ENCODE peak calls at places on chromosomes 7 and 10, in seven cellular contexts. One of them, this sample, is unnamed.

GRCh38 chr10:75957721-75958120 is 526.3 kb downstream of the LRMDA start:
- DNase-seq in CD8-positive, alpha-beta T cell: no peak
- DNase-seq in T-helper 9 cell: no peak
- DNase-seq in retina: peak; percentile 22
- DNase-seq in NCI-H2081: no peak
- DNase-seq in mucosa of descending colon: no peak
- DNase-seq in breast epithelium: no peak
- DNase-seq in this sample: no peak

GRCh38 chr10:119517235-119518141 is 25.0 kb downstream of the RGS10 start:
- DNase-seq in CD8-positive, alpha-beta T cell: no peak
- DNase-seq in breast epithelium: no peak
- DNase-seq in T-helper 9 cell: peak; percentile 35
- DNase-seq in retina: no peak
- DNase-seq in NCI-H2081: no peak
- DNase-seq in mucosa of descending colon: peak; percentile 53
- DNase-seq in this sample: peak; percentile 58

GRCh38 chr7:100091411-100092181 is 2.8 kb downstream of the COPS6 start:
- DNase-seq in NCI-H2081: no peak
- DNase-seq in breast epithelium: no peak
- DNase-seq in mucosa of descending colon: no peak
- DNase-seq in CD8-positive, alpha-beta T cell: no peak
- DNase-seq in T-helper 9 cell: no peak
- DNase-seq in retina: peak; percentile 16
- DNase-seq in this sample: no peak

GRCh38 chr10:8923096-8923495 is 868.6 kb downstream of the GATA3 start:
- DNase-seq in mucosa of descending colon: no peak
- DNase-seq in T-helper 9 cell: no peak
- DNase-seq in breast epithelium: no peak
- DNase-seq in NCI-H2081: no peak
- DNase-seq in CD8-positive, alpha-beta T cell: no peak
- DNase-seq in retina: no peak
- DNase-seq in this sample: no peak

GRCh38 chr10:49474901-49475300 is 64.0 kb downstream of the ERCC6 start:
- DNase-seq in CD8-positive, alpha-beta T cell: no peak
- DNase-seq in T-helper 9 cell: no peak
- DNase-seq in retina: no peak
- DNase-seq in breast epithelium: no peak
- DNase-seq in mucosa of descending colon: no peak
- DNase-seq in NCI-H2081: no peak
- DNase-seq in this sample: no peak

GRCh38 chr10:101566333-101567164 is 21.5 kb downstream of the POLL start:
- DNase-seq in breast epithelium: peak; percentile 45
- DNase-seq in NCI-H2081: peak; percentile 69
- DNase-seq in CD8-positive, alpha-beta T cell: no peak
- DNase-seq in retina: peak; percentile 78
- DNase-seq in mucosa of descending colon: no peak
- DNase-seq in T-helper 9 cell: no peak
- DNase-seq in this sample: no peak

GRCh38 chr10:102470579-102471546 is 19.5 kb upstream of the C10orf95 start:
- DNase-seq in T-helper 9 cell: no peak
- DNase-seq in mucosa of descending colon: no peak
- DNase-seq in CD8-positive, alpha-beta T cell: no peak
- DNase-seq in breast epithelium: no peak
- DNase-seq in retina: no peak
- DNase-seq in NCI-H2081: no peak
- DNase-seq in this sample: no peak

GRCh38 chr7:124457841-124458240 is 307.8 kb downstream of the GPR37 start:
- DNase-seq in breast epithelium: no peak
- DNase-seq in CD8-positive, alpha-beta T cell: no peak
- DNase-seq in NCI-H2081: no peak
- DNase-seq in T-helper 9 cell: no peak
- DNase-seq in retina: no peak
- DNase-seq in mucosa of descending colon: no peak
- DNase-seq in this sample: no peak

GRCh38 chr10:60934215-60935175 is 9.5 kb downstream of the RHOBTB1 start:
- DNase-seq in retina: no peak
- DNase-seq in T-helper 9 cell: no peak
- DNase-seq in CD8-positive, alpha-beta T cell: no peak
- DNase-seq in mucosa of descending colon: no peak
- DNase-seq in breast epithelium: no peak
- DNase-seq in NCI-H2081: no peak
- DNase-seq in this sample: no peak

GRCh38 chr7:145269418-145270161 is 433.7 kb upstream of the TPK1 start:
- DNase-seq in breast epithelium: no peak
- DNase-seq in mucosa of descending colon: no peak
- DNase-seq in retina: no peak
- DNase-seq in NCI-H2081: no peak
- DNase-seq in T-helper 9 cell: no peak
- DNase-seq in CD8-positive, alpha-beta T cell: no peak
- DNase-seq in this sample: no peak

GRCh38 chr10:33073641-33074410 is 115.8 kb upstream of the ITGB1 start:
- DNase-seq in mucosa of descending colon: no peak
- DNase-seq in NCI-H2081: no peak
- DNase-seq in breast epithelium: no peak
- DNase-seq in retina: no peak
- DNase-seq in CD8-positive, alpha-beta T cell: no peak
- DNase-seq in T-helper 9 cell: no peak
- DNase-seq in this sample: no peak

GRCh38 chr10:128062837-128063563 is 63.2 kb downstream of the MKI67 start:
- DNase-seq in NCI-H2081: no peak
- DNase-seq in mucosa of descending colon: no peak
- DNase-seq in retina: no peak
- DNase-seq in T-helper 9 cell: peak; percentile 34
- DNase-seq in CD8-positive, alpha-beta T cell: peak; percentile 37
- DNase-seq in breast epithelium: no peak
- DNase-seq in this sample: peak; percentile 92

GRCh38 chr7:92835851-92836488 is 403 bp downstream of the CDK6 start:
- DNase-seq in CD8-positive, alpha-beta T cell: peak; percentile 12
- DNase-seq in retina: no peak
- DNase-seq in T-helper 9 cell: peak; percentile 25
- DNase-seq in NCI-H2081: no peak
- DNase-seq in breast epithelium: peak; percentile 51
- DNase-seq in mucosa of descending colon: peak; percentile 61
- DNase-seq in this sample: peak; percentile 55

GRCh38 chr10:117684673-117685211 is 142.2 kb downstream of the EMX2 start:
- DNase-seq in NCI-H2081: no peak
- DNase-seq in CD8-positive, alpha-beta T cell: no peak
- DNase-seq in breast epithelium: no peak
- DNase-seq in T-helper 9 cell: no peak
- DNase-seq in retina: no peak
- DNase-seq in mucosa of descending colon: peak; percentile 44
- DNase-seq in this sample: no peak

GRCh38 chr7:117972606-117973005 is 99.4 kb upstream of the CTTNBP2 start:
- DNase-seq in mucosa of descending colon: no peak
- DNase-seq in NCI-H2081: no peak
- DNase-seq in retina: no peak
- DNase-seq in CD8-positive, alpha-beta T cell: no peak
- DNase-seq in T-helper 9 cell: no peak
- DNase-seq in breast epithelium: no peak
- DNase-seq in this sample: no peak

GRCh38 chr10:117503170-117503885 is 39.2 kb upstream of the EMX2 start:
- DNase-seq in T-helper 9 cell: no peak
- DNase-seq in NCI-H2081: peak; percentile 69
- DNase-seq in CD8-positive, alpha-beta T cell: no peak
- DNase-seq in retina: peak; percentile 65
- DNase-seq in breast epithelium: no peak
- DNase-seq in mucosa of descending colon: no peak
- DNase-seq in this sample: no peak

GRCh38 chr7:118452128-118452527 is 227.6 kb downstream of the ANKRD7 start:
- DNase-seq in retina: no peak
- DNase-seq in NCI-H2081: no peak
- DNase-seq in breast epithelium: no peak
- DNase-seq in T-helper 9 cell: no peak
- DNase-seq in CD8-positive, alpha-beta T cell: no peak
- DNase-seq in mucosa of descending colon: no peak
- DNase-seq in this sample: no peak

GRCh38 chr10:22557321-22557720 is 157.1 kb downstream of the PIP4K2A start:
- DNase-seq in T-helper 9 cell: no peak
- DNase-seq in mucosa of descending colon: no peak
- DNase-seq in retina: no peak
- DNase-seq in CD8-positive, alpha-beta T cell: no peak
- DNase-seq in breast epithelium: no peak
- DNase-seq in NCI-H2081: no peak
- DNase-seq in this sample: no peak

GRCh38 chr10:78267070-78267469 is 233.4 kb downstream of the RPS24 start:
- DNase-seq in breast epithelium: no peak
- DNase-seq in retina: no peak
- DNase-seq in NCI-H2081: no peak
- DNase-seq in CD8-positive, alpha-beta T cell: no peak
- DNase-seq in T-helper 9 cell: no peak
- DNase-seq in mucosa of descending colon: no peak
- DNase-seq in this sample: no peak

GRCh38 chr10:33274096-33274785 is 60.2 kb downstream of the NRP1 start:
- DNase-seq in NCI-H2081: no peak
- DNase-seq in breast epithelium: no peak
- DNase-seq in T-helper 9 cell: no peak
- DNase-seq in mucosa of descending colon: no peak
- DNase-seq in retina: no peak
- DNase-seq in CD8-positive, alpha-beta T cell: no peak
- DNase-seq in this sample: no peak

GRCh38 chr7:157522954-157523353 is 186.2 kb downstream of the DNAJB6 start:
- DNase-seq in T-helper 9 cell: no peak
- DNase-seq in retina: no peak
- DNase-seq in CD8-positive, alpha-beta T cell: no peak
- DNase-seq in NCI-H2081: no peak
- DNase-seq in breast epithelium: peak; percentile 36
- DNase-seq in mucosa of descending colon: no peak
- DNase-seq in this sample: no peak

GRCh38 chr10:74988055-74988773 is 123.2 kb upstream of the SAMD8 start:
- DNase-seq in T-helper 9 cell: no peak
- DNase-seq in retina: no peak
- DNase-seq in NCI-H2081: no peak
- DNase-seq in mucosa of descending colon: no peak
- DNase-seq in CD8-positive, alpha-beta T cell: no peak
- DNase-seq in breast epithelium: no peak
- DNase-seq in this sample: no peak

GRCh38 chr10:126842356-126842755 is 62.9 kb upstream of the DOCK1 start:
- DNase-seq in retina: no peak
- DNase-seq in breast epithelium: no peak
- DNase-seq in NCI-H2081: no peak
- DNase-seq in mucosa of descending colon: no peak
- DNase-seq in CD8-positive, alpha-beta T cell: no peak
- DNase-seq in T-helper 9 cell: no peak
- DNase-seq in this sample: no peak

GRCh38 chr10:85548038-85548437 is 818.6 kb downstream of the GRID1 start:
- DNase-seq in CD8-positive, alpha-beta T cell: no peak
- DNase-seq in mucosa of descending colon: peak; percentile 20
- DNase-seq in breast epithelium: no peak
- DNase-seq in NCI-H2081: peak; percentile 49
- DNase-seq in T-helper 9 cell: peak; percentile 3
- DNase-seq in retina: peak; percentile 32
- DNase-seq in this sample: no peak

GRCh38 chr10:33492914-33493313 is 158.4 kb upstream of the NRP1 start:
- DNase-seq in retina: no peak
- DNase-seq in T-helper 9 cell: no peak
- DNase-seq in NCI-H2081: no peak
- DNase-seq in mucosa of descending colon: no peak
- DNase-seq in breast epithelium: no peak
- DNase-seq in CD8-positive, alpha-beta T cell: no peak
- DNase-seq in this sample: no peak

GRCh38 chr7:155916926-155917655 is 104.8 kb upstream of the SHH start:
- DNase-seq in mucosa of descending colon: no peak
- DNase-seq in NCI-H2081: no peak
- DNase-seq in breast epithelium: no peak
- DNase-seq in T-helper 9 cell: no peak
- DNase-seq in CD8-positive, alpha-beta T cell: no peak
- DNase-seq in retina: no peak
- DNase-seq in this sample: no peak

GRCh38 chr7:81399461-81399860 is 370.4 kb downstream of the HGF start:
- DNase-seq in NCI-H2081: no peak
- DNase-seq in T-helper 9 cell: no peak
- DNase-seq in CD8-positive, alpha-beta T cell: no peak
- DNase-seq in mucosa of descending colon: no peak
- DNase-seq in retina: no peak
- DNase-seq in breast epithelium: no peak
- DNase-seq in this sample: no peak

This sample was measured in CMK.